ENCODE peak calls at places on chromosomes 16 and 17, in ten cellular contexts. X is thoracic aorta, C is esophagus squamous epithelium, O is ovary, F is IMR-90, G is brain microvascular endothelial cell, Z is psoas muscle, E is heart left ventricle, A is GM12878, S is mesenchymal stem cell. M is an unnamed sample.
A peak's percentile ranks its signal among the peaks of the same experiment; 100 is the strongest.

GRCh38 chr16:75280331-75280804 is 28.9 kb upstream of the BCAR1 start:
- DNase-seq in X (no peak), C (no peak), O (no peak), F (no peak), G (no peak), Z (no peak), E (no peak), A (no peak), S (no peak), M (no peak)

GRCh38 chr17:42485680-42486079 is 27.0 kb downstream of the ATP6V0A1 start:
- DNase-seq in X (no peak), C (no peak), O (no peak), F (no peak), G (no peak), Z (no peak), E (no peak), A (no peak), S (peak; percentile 26), M (no peak)

GRCh38 chr17:57899822-57900221 is 50.0 kb upstream of the MRPS23 start:
- DNase-seq in X (no peak), C (no peak), O (no peak), F (no peak), G (no peak), Z (peak; percentile 72), E (no peak), A (no peak), S (no peak), M (no peak)

GRCh38 chr17:39923836-39924690 is 3.3 kb downstream of the ORMDL3 start:
- DNase-seq in X (no peak), C (no peak), O (no peak), F (peak; percentile 49), G (peak; percentile 13), Z (no peak), E (no peak), A (no peak), S (peak; percentile 45), M (no peak)

GRCh38 chr17:2138318-2138717 is 83.4 kb downstream of the HIC1 start:
- DNase-seq in X (no peak), C (no peak), O (no peak), F (no peak), G (no peak), Z (no peak), E (peak; percentile 16), A (peak; percentile 60), S (peak; percentile 88), M (no peak)

GRCh38 chr17:21286066-21286770 is 1.7 kb downstream of the MAP2K3 start:
- DNase-seq in X (peak; percentile 96), C (peak; percentile 64), O (peak; percentile 92), F (peak; percentile 99), G (peak; percentile 98), Z (peak; percentile 95), E (peak; percentile 90), A (no peak), S (peak; percentile 99), M (peak; percentile 57)

GRCh38 chr16:89805136-89805905 is 11.1 kb downstream of the FANCA start:
- DNase-seq in X (no peak), C (no peak), O (no peak), F (peak; percentile 83), G (no peak), Z (no peak), E (no peak), A (no peak), S (peak; percentile 46), M (peak; percentile 52)

GRCh38 chr16:54444851-54445523 is 158.4 kb upstream of the IRX3 start:
- DNase-seq in X (no peak), C (no peak), O (no peak), F (no peak), G (peak; percentile 30), Z (no peak), E (no peak), A (no peak), S (peak; percentile 5), M (no peak)

GRCh38 chr16:80570106-80570478 is 29.3 kb downstream of the DYNLRB2 start:
- DNase-seq in X (no peak), C (no peak), O (no peak), F (peak; percentile 37), G (peak; percentile 81), Z (no peak), E (no peak), A (no peak), S (no peak), M (no peak)

GRCh38 chr16:8583199-8583598 is 7.1 kb downstream of the TMEM114 start:
- DNase-seq in X (no peak), C (no peak), O (no peak), F (peak; percentile 66), G (peak; percentile 58), Z (no peak), E (no peak), A (no peak), S (peak; percentile 54), M (no peak)

GRCh38 chr17:83182620-83183063 is 103.2 kb downstream of the METRNL start:
- DNase-seq in X (no peak), C (no peak), O (no peak), F (no peak), G (no peak), Z (peak; percentile 62), E (peak; percentile 25), A (no peak), S (no peak), M (no peak)

GRCh38 chr16:51154271-51155171 is 3.5 kb upstream of the SALL1 start:
- DNase-seq in X (no peak), C (no peak), O (no peak), F (no peak), G (no peak), Z (no peak), E (no peak), A (no peak), S (peak; percentile 66), M (no peak)

GRCh38 chr16:48608452-48608851 is 1.5 kb downstream of the N4BP1 start:
- DNase-seq in X (no peak), C (no peak), O (no peak), F (no peak), G (no peak), Z (no peak), E (no peak), A (peak; percentile 61), S (peak; percentile 24), M (no peak)

GRCh38 chr17:45229681-45230409 is 8.2 kb downstream of the FMNL1 start:
- DNase-seq in X (no peak), C (no peak), O (no peak), F (no peak), G (no peak), Z (peak; percentile 79), E (no peak), A (no peak), S (no peak), M (no peak)

GRCh38 chr17:54901230-54901847 is 687 bp downstream of the TOM1L1 start:
- DNase-seq in X (no peak), C (no peak), O (no peak), F (peak; percentile 8), G (no peak), Z (no peak), E (no peak), A (no peak), S (peak; percentile 54), M (no peak)

GRCh38 chr16:55655709-55656694 is at the start of gene SLC6A2:
- DNase-seq in X (no peak), C (no peak), O (no peak), F (no peak), G (no peak), Z (peak; percentile 60), E (no peak), A (no peak), S (no peak), M (no peak)

GRCh38 chr17:46942441-46943217 is 19.7 kb downstream of the GOSR2 start:
- DNase-seq in X (no peak), C (no peak), O (peak; percentile 70), F (peak; percentile 75), G (peak; percentile 66), Z (peak; percentile 81), E (peak; percentile 65), A (no peak), S (peak; percentile 83), M (peak; percentile 82)

GRCh38 chr17:57113656-57114055 is 28.6 kb downstream of the AKAP1 start:
- DNase-seq in X (no peak), C (no peak), O (no peak), F (no peak), G (no peak), Z (no peak), E (no peak), A (no peak), S (no peak), M (no peak)

GRCh38 chr16:86346034-86346433 is 164.3 kb upstream of the FOXF1 start:
- DNase-seq in X (no peak), C (no peak), O (no peak), F (no peak), G (no peak), Z (no peak), E (no peak), A (no peak), S (peak; percentile 42), M (no peak)
- H3K4me3 ChIP-seq in X (no peak overlapping the region), C (no peak overlapping the region), O (no peak overlapping the region), F (no peak overlapping the region), G (no peak overlapping the region), Z (no peak overlapping the region), E (no peak overlapping the region), A (no peak overlapping the region), S (no peak overlapping the region), M (no peak overlapping the region)

GRCh38 chr17:81402530-81402941 is 7.3 kb downstream of the BAHCC1 start:
- DNase-seq in X (no peak), C (no peak), O (no peak), F (no peak), G (no peak), Z (no peak), E (no peak), A (no peak), S (no peak), M (no peak)
- H3K27ac ChIP-seq in X (peak overlapping the region; percentile 98), C (peak overlapping the region; percentile 94), O (peak overlapping the region; percentile 10), F (peak overlapping the region; percentile 49), G (peak overlapping the region; percentile 90), Z (peak overlapping the region; percentile 99), E (peak overlapping the region; percentile 95), A (no peak overlapping the region), S (peak overlapping the region; percentile 18), M (peak overlapping the region; percentile 99)

GRCh38 chr16:2537451-2538379 is at the start of gene PDPK1:
- DNase-seq in X (peak; percentile 70), C (no peak), O (peak; percentile 94), F (peak; percentile 92), G (peak; percentile 85), Z (peak; percentile 98), E (peak; percentile 96), A (peak; percentile 72), S (peak; percentile 94), M (peak; percentile 95)
- H3K4me3 ChIP-seq in X (peak within 1 kb of the TSS; percentile 84), C (peak within 1 kb of the TSS; percentile 75), O (peak within 1 kb of the TSS; percentile 66), F (peak within 1 kb of the TSS; percentile 100), G (peak within 1 kb of the TSS; percentile 72), Z (peak within 1 kb of the TSS; percentile 78), E (peak within 1 kb of the TSS; percentile 64), A (peak within 1 kb of the TSS; percentile 77), S (peak within 1 kb of the TSS; percentile 91), M (peak within 1 kb of the TSS; percentile 71)

DNA sequence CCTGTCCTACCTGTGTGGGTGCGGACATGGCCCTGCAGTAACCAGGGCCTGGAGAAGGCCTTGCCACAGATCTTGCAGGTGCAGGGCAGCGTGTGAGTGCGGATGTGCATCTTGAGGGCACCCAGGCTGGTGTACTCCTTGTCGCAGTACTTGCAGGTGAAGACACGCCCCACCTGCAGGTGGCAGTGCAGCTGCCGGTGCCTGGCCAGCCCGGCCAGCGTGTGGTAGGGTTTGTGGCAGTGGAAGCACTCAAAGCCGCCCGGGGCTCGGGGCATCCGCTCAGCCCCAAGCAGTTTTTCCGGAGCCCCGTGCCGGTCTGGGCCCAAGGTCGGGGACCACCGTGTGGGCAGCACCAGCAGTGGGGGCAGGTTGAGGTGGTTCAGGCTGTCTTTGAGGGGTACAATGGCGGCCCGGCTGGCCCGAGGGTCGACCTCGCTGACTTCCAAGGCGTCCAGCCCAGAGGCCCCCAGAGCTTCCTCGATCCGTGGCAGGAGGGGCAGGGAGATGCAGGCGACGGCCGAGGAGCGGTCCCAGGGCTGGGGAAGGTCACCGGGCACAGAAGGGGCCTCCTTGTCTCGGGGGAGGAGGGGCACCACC is 5.1 kb downstream of the SNAI3 start:
- DNase-seq in X (no peak), C (no peak), O (no peak), F (no peak), G (no peak), Z (peak; percentile 70), E (no peak), A (no peak), S (no peak), M (no peak)
- H3K27ac ChIP-seq in X (no peak overlapping the region), C (no peak overlapping the region), O (no peak overlapping the region), F (no peak overlapping the region), G (no peak overlapping the region), Z (no peak overlapping the region), E (no peak overlapping the region), A (peak overlapping the region; percentile 92), S (no peak overlapping the region), M (peak overlapping the region; percentile 78)

M was measured in dorsolateral prefrontal cortex.